ENCODE peak calls at places on chromosomes 12 and 14, in seven cellular contexts. One of them, this sample, is unnamed.

GRCh38 chr14:71686677-71687076 is 245.6 kb upstream of the RGS6 start:
- DNase-seq in HTR-8/SVneo: no peak
- DNase-seq in stimulated activated CD4-positive, alpha-beta T cell treated with anti-CD3 and anti-CD28 coated beads, Interleukin-12 subunit alpha, Interleukin-12 subunit beta, amount 100 ng/mL, for 4 hours: no peak
- DNase-seq in H4: no peak
- DNase-seq in COR-L47: no peak
- DNase-seq in M059J: peak
- DNase-seq in activated CD8-positive, alpha-beta memory T cell treated with anti-CD3 and anti-CD28 coated beads for 1 hour: no peak
- DNase-seq in this sample: no peak

GRCh38 chr12:130835011-130835410 is 4.0 kb downstream of the STX2 start:
- DNase-seq in HTR-8/SVneo: no peak
- DNase-seq in stimulated activated CD4-positive, alpha-beta T cell treated with anti-CD3 and anti-CD28 coated beads, Interleukin-12 subunit alpha, Interleukin-12 subunit beta, amount 100 ng/mL, for 4 hours: no peak
- DNase-seq in H4: no peak
- DNase-seq in COR-L47: no peak
- DNase-seq in M059J: no peak
- DNase-seq in activated CD8-positive, alpha-beta memory T cell treated with anti-CD3 and anti-CD28 coated beads for 1 hour: no peak
- DNase-seq in this sample: no peak

GRCh38 chr14:102586420-102587119 is 5.9 kb upstream of the RCOR1 start:
- DNase-seq in HTR-8/SVneo: no peak
- DNase-seq in stimulated activated CD4-positive, alpha-beta T cell treated with anti-CD3 and anti-CD28 coated beads, Interleukin-12 subunit alpha, Interleukin-12 subunit beta, amount 100 ng/mL, for 4 hours: no peak
- DNase-seq in H4: no peak
- DNase-seq in COR-L47: no peak
- DNase-seq in M059J: no peak
- DNase-seq in activated CD8-positive, alpha-beta memory T cell treated with anti-CD3 and anti-CD28 coated beads for 1 hour: no peak
- DNase-seq in this sample: no peak

GRCh38 chr14:90740946-90741681 is 75.1 kb downstream of the TTC7B start:
- DNase-seq in HTR-8/SVneo: no peak
- DNase-seq in stimulated activated CD4-positive, alpha-beta T cell treated with anti-CD3 and anti-CD28 coated beads, Interleukin-12 subunit alpha, Interleukin-12 subunit beta, amount 100 ng/mL, for 4 hours: no peak
- DNase-seq in H4: no peak
- DNase-seq in COR-L47: no peak
- DNase-seq in M059J: no peak
- DNase-seq in activated CD8-positive, alpha-beta memory T cell treated with anti-CD3 and anti-CD28 coated beads for 1 hour: no peak
- DNase-seq in this sample: no peak

GRCh38 chr14:85090681-85091080 is 439.3 kb upstream of the FLRT2 start:
- DNase-seq in HTR-8/SVneo: peak
- DNase-seq in stimulated activated CD4-positive, alpha-beta T cell treated with anti-CD3 and anti-CD28 coated beads, Interleukin-12 subunit alpha, Interleukin-12 subunit beta, amount 100 ng/mL, for 4 hours: no peak
- DNase-seq in H4: no peak
- DNase-seq in COR-L47: no peak
- DNase-seq in M059J: no peak
- DNase-seq in activated CD8-positive, alpha-beta memory T cell treated with anti-CD3 and anti-CD28 coated beads for 1 hour: no peak
- DNase-seq in this sample: no peak

GRCh38 chr14:95034806-95035205 is 122.5 kb downstream of the DICER1 start:
- DNase-seq in HTR-8/SVneo: no peak
- DNase-seq in stimulated activated CD4-positive, alpha-beta T cell treated with anti-CD3 and anti-CD28 coated beads, Interleukin-12 subunit alpha, Interleukin-12 subunit beta, amount 100 ng/mL, for 4 hours: no peak
- DNase-seq in H4: no peak
- DNase-seq in COR-L47: no peak
- DNase-seq in M059J: no peak
- DNase-seq in activated CD8-positive, alpha-beta memory T cell treated with anti-CD3 and anti-CD28 coated beads for 1 hour: no peak
- DNase-seq in this sample: no peak

GRCh38 chr12:46579474-46579873 is 206.9 kb upstream of the SLC38A2 start:
- DNase-seq in HTR-8/SVneo: no peak
- DNase-seq in stimulated activated CD4-positive, alpha-beta T cell treated with anti-CD3 and anti-CD28 coated beads, Interleukin-12 subunit alpha, Interleukin-12 subunit beta, amount 100 ng/mL, for 4 hours: no peak
- DNase-seq in H4: no peak
- DNase-seq in COR-L47: no peak
- DNase-seq in M059J: no peak
- DNase-seq in activated CD8-positive, alpha-beta memory T cell treated with anti-CD3 and anti-CD28 coated beads for 1 hour: no peak
- DNase-seq in this sample: no peak

GRCh38 chr12:112183591-112184021 is 58.2 kb downstream of the TRAFD1 start:
- DNase-seq in HTR-8/SVneo: no peak
- DNase-seq in stimulated activated CD4-positive, alpha-beta T cell treated with anti-CD3 and anti-CD28 coated beads, Interleukin-12 subunit alpha, Interleukin-12 subunit beta, amount 100 ng/mL, for 4 hours: no peak
- DNase-seq in H4: no peak
- DNase-seq in COR-L47: no peak
- DNase-seq in M059J: no peak
- DNase-seq in activated CD8-positive, alpha-beta memory T cell treated with anti-CD3 and anti-CD28 coated beads for 1 hour: no peak
- DNase-seq in this sample: no peak

This sample was measured in NCI-H748 treated with DMSO at 0.1 percent for 48 hours.